ENCODE peak calls at places on chromosome 9, in ten cellular contexts. P, U, V, D, M, G, E, C, X and I are unnamed samples.

GRCh38 chr9:17414990-17415389 is 163.9 kb upstream of the SH3GL2 start:
- DNase-seq in P (no peak), U (no peak), V (no peak), D (no peak), M (no peak), G (no peak), E (no peak), C (no peak), X (no peak), I (no peak)

GRCh38 chr9:70195456-70195855 is 63.3 kb upstream of the SMC5 start:
- DNase-seq in P (no peak), U (no peak), V (no peak), D (no peak), M (no peak), G (no peak), E (no peak), C (no peak), X (no peak), I (no peak)

GRCh38 chr9:96619491-96620154 is at the start of gene CDC14B:
- DNase-seq in P (peak; percentile 82), U (peak; percentile 90), V (no peak), D (peak; percentile 53), M (peak; percentile 94), G (peak; percentile 64), E (peak; percentile 94), C (peak; percentile 93), X (peak; percentile 96), I (peak; percentile 91)

GRCh38 chr9:63817622-63818518 is 1467.1 kb downstream of the FOXD4L5 start:
- DNase-seq in P (peak; percentile 97), U (peak; percentile 92), V (peak; percentile 100), D (peak; percentile 33), M (peak; percentile 47), G (no peak), E (peak; percentile 72), C (no peak), X (peak; percentile 91), I (peak; percentile 9)

GRCh38 chr9:80691229-80691628 is 998.1 kb downstream of the TLE1 start:
- DNase-seq in P (no peak), U (no peak), V (no peak), D (no peak), M (no peak), G (no peak), E (no peak), C (no peak), X (no peak), I (no peak)

GRCh38 chr9:89996106-89996505 is 391.3 kb downstream of the GADD45G start:
- DNase-seq in P (no peak), U (no peak), V (no peak), D (no peak), M (no peak), G (no peak), E (no peak), C (no peak), X (no peak), I (no peak)

GRCh38 chr9:93086445-93087224 is 9.4 kb upstream of the CARD19 start:
- DNase-seq in P (peak; percentile 28), U (no peak), V (peak; percentile 61), D (no peak), M (no peak), G (no peak), E (no peak), C (no peak), X (no peak), I (no peak)

GRCh38 chr9:134612715-134613114 is 28.9 kb upstream of the COL5A1 start:
- DNase-seq in P (no peak), U (no peak), V (no peak), D (no peak), M (no peak), G (no peak), E (no peak), C (no peak), X (no peak), I (no peak)

GRCh38 chr9:122332083-122332482 is 38.7 kb upstream of the PTGS1 start:
- DNase-seq in P (no peak), U (peak; percentile 14), V (no peak), D (no peak), M (peak; percentile 56), G (no peak), E (no peak), C (no peak), X (no peak), I (peak; percentile 85)

GRCh38 chr9:77375956-77376532 is 198.7 kb downstream of the VPS13A start:
- DNase-seq in P (no peak), U (no peak), V (no peak), D (no peak), M (no peak), G (no peak), E (no peak), C (no peak), X (no peak), I (no peak)

DNA sequence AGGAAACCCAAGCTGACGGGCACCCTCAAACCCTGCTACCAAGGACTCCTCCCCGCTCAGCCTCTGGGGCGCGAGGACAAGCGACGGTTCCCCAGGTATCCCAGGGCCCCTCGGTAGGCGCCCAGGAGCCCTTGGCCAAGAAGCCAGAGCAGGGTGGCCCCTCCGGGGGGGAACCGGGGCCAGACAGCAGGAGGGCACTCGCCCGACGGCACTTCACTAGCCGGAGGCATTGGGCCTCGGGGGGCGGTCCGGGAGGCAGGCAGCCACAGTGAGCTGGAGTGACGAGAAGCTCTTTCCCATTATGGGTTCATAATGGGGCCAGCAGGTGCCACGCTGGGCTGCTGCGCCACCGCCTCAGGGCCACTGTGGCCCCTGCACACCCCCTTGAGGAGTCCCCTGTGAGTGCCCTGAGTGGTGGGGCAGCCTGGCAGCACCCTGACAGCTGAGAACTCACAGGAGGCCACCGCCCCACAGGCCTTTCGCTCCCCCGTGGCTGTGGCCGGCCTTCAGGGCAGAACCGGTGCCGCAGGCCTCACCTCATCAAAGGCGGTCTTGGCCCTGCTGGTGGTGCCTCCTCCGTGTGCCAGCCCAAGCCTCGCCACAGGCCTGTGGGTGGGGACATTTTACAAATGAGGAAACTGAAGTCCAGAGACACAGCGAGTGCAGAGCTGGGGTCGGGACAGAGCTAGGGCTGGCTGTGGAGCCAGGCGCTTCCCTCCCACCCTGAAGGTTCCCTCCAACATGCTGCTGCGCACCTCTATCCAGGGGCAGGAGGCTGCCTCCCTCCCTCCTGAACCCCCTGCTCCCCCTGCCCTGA is 68.7 kb downstream of the PSMB7 start:
- DNase-seq in P (peak; percentile 71), U (peak; percentile 79), V (no peak), D (no peak), M (no peak), G (no peak), E (no peak), C (no peak), X (no peak), I (no peak)
- TF ChIP-seq POLR2AphosphoS5 in P (no peak), U (no peak), V (no peak), D (peak; percentile 55), M (no peak), G (no peak), E (no peak), C (no peak), X (no peak), I (no peak)

GRCh38 chr9:125146247-125146646 is 2.9 kb upstream of the SCAI start:
- DNase-seq in P (no peak), U (no peak), V (no peak), D (no peak), M (no peak), G (no peak), E (no peak), C (no peak), X (no peak), I (no peak)
- TF ChIP-seq POLR2AphosphoS5 in P (no peak), U (no peak), V (no peak), D (no peak), M (no peak), G (no peak), E (no peak), C (no peak), X (no peak), I (no peak)

GRCh38 chr9:127187231-127187956 is 65.0 kb upstream of the ANGPTL2 start:
- DNase-seq in P (peak; percentile 35), U (no peak), V (no peak), D (no peak), M (no peak), G (no peak), E (peak; percentile 54), C (peak; percentile 48), X (no peak), I (peak; percentile 65)
- TF ChIP-seq POLR2AphosphoS5 in P (no peak), U (peak; percentile 76), V (peak; percentile 72), D (no peak), M (peak; percentile 45), G (no peak), E (peak; percentile 87), C (no peak), X (no peak), I (peak; percentile 32)

GRCh38 chr9:38087934-38088925 is 19.2 kb upstream of the SHB start:
- DNase-seq in P (peak; percentile 93), U (no peak), V (peak; percentile 79), D (peak; percentile 35), M (peak; percentile 84), G (peak; percentile 35), E (peak; percentile 82), C (peak; percentile 24), X (peak; percentile 99), I (peak; percentile 85)
- TF ChIP-seq POLR2AphosphoS5 in P (peak; percentile 52), U (no peak), V (no peak), D (no peak), M (no peak), G (no peak), E (no peak), C (no peak), X (no peak), I (no peak)